ENCODE peak calls at places on chromosomes 12 and 14, in ten cellular contexts. W is fibroblast of lung, Z is MM.1S, L is SK-N-SH, I is IMR-90, R is H9, F is hepatocyte, T is endothelial cell of umbilical vein, K is DND-41, D is PC-3. Q is an unnamed sample.

GRCh38 chr14:97771340-97772045 is 974.3 kb downstream of the VRK1 start:
- DNase-seq in I (no peak), L (no peak), F (peak; percentile 23), W (peak; percentile 62), R (no peak), T (no peak), K (no peak), Z (no peak), D (peak; percentile 88), Q (no peak)

GRCh38 chr12:118741196-118741595 is 240.1 kb upstream of the SRRM4 start:
- DNase-seq in I (no peak), L (no peak), F (no peak), T (no peak), R (no peak), Z (no peak), W (no peak), K (no peak), D (no peak), Q (no peak)

GRCh38 chr14:72476657-72477499 is 417.0 kb downstream of the DPF3 start:
- DNase-seq in I (peak; percentile 53), R (peak; percentile 33), W (peak; percentile 88), Z (peak; percentile 87), D (no peak), L (no peak), K (peak; percentile 90), F (peak; percentile 20), T (no peak), Q (peak; percentile 2)

GRCh38 chr14:32010561-32011188 is 66.4 kb upstream of the ARHGAP5 start:
- DNase-seq in I (peak; percentile 67), D (peak; percentile 95), F (peak; percentile 34), R (no peak), K (no peak), W (peak; percentile 74), L (peak; percentile 17), T (peak; percentile 26), Z (no peak), Q (no peak)

GRCh38 chr14:82075566-82075965 is 541.9 kb upstream of the SEL1L start:
- DNase-seq in W (peak; percentile 2), Z (peak; percentile 36), D (peak; percentile 26), K (peak; percentile 55), L (no peak), I (no peak), F (peak; percentile 85), R (peak; percentile 77), T (no peak), Q (peak; percentile 31)

GRCh38 chr12:88940854-88941253 is 360.6 kb upstream of the KITLG start:
- DNase-seq in R (no peak), I (no peak), W (no peak), K (no peak), Z (no peak), L (no peak), D (no peak), T (no peak), F (no peak), Q (no peak)

GRCh38 chr14:77092676-77093075 is 5.4 kb upstream of the CIPC start:
- DNase-seq in L (no peak), W (no peak), I (no peak), F (no peak), D (no peak), T (no peak), Z (no peak), R (no peak), K (no peak), Q (no peak)

GRCh38 chr12:47816646-47817271 is 2.9 kb downstream of the HDAC7 start:
- DNase-seq in D (no peak), F (no peak), K (no peak), L (peak; percentile 76), W (no peak), T (peak; percentile 90), R (no peak), I (no peak), Z (no peak), Q (no peak)

GRCh38 chr14:65150891-65151290 is 48.6 kb upstream of the MAX start:
- DNase-seq in L (no peak), K (no peak), Z (no peak), D (no peak), R (no peak), T (no peak), I (no peak), F (no peak), W (no peak), Q (no peak)

GRCh38 chr12:462936-463705 is 3.4 kb downstream of the B4GALNT3 start:
- DNase-seq in T (no peak), D (peak; percentile 66), L (no peak), W (peak; percentile 42), I (no peak), R (no peak), F (no peak), K (no peak), Z (no peak), Q (no peak)

GRCh38 chr14:103730490-103731035 is 15.0 kb downstream of the ZFYVE21 start:
- DNase-seq in D (no peak), I (no peak), T (no peak), L (peak; percentile 58), W (peak; percentile 54), R (no peak), Z (no peak), K (no peak), F (no peak), Q (no peak)

DNA sequence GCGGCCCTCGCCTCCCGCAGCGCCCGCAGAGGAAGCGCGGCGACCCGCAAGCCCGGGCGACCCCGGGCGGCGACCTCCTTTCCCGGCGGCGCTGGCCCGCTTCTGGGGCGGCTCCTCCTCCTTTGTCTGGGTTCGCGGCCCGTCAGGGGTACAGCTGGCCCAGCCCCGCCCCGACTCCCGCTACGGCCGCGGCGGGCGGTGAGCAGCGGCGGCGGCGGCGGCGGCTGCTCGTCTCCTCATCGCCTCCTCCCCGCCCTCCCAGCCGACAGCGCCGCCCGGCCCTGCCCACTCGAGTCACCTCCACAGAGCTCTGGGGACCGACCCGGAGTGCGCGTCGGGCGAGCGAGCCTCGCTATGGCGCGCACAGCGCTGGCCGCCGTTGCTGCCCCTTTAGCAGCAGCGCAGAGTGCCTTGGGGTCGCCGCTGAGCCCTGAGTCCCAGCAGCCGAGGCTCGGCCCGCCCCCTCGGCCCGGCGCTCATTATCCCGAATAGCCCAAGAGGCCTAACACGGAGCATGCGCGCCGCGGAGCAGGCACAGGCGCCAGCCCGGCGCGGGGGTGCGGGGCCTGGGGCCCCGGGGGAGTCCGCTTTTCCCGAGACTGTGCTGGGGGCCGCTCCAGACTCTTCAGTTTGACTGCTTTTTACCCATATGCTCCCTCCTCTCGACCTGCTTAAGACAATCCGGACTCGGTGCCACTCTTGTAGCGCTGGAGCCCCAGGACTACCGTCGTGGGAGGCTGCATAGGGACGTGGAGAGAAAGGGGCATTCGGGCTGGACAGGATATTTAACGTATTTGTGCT is at the start of gene SOS2:
- DNase-seq in F (peak; percentile 96), L (peak; percentile 95), I (peak; percentile 71), Z (peak; percentile 68), W (peak; percentile 81), D (peak; percentile 78), R (peak; percentile 91), T (peak; percentile 91), K (peak; percentile 82), Q (peak; percentile 91)
- TF ChIP-seq CTCF in F (peak; percentile 14), L (no peak), I (no peak), Z (no peak), W (no peak), D (peak; percentile 11), R (no peak), T (no peak), K (no peak), Q (peak; percentile 12)

GRCh38 chr14:23828001-23828400 is 125.6 kb upstream of the DHRS4 start:
- DNase-seq in R (no peak), T (no peak), L (no peak), K (no peak), D (no peak), W (no peak), Z (no peak), I (no peak), F (no peak), Q (no peak)
- H3K9me3 ChIP-seq in R (peaks cover 36% of the 10 kb centered on the region), T (no peaks in the 10 kb centered on the region), L (no peaks in the 10 kb centered on the region), K (no peaks in the 10 kb centered on the region), D (no peaks in the 10 kb centered on the region), W (no peaks in the 10 kb centered on the region), Z (no peaks in the 10 kb centered on the region), I (no peaks in the 10 kb centered on the region), F (no peaks in the 10 kb centered on the region), Q (no peaks in the 10 kb centered on the region)

GRCh38 chr12:90211017-90211416 is 502.4 kb upstream of the ATP2B1 start:
- DNase-seq in K (no peak), L (no peak), T (peak; percentile 96), R (no peak), D (peak; percentile 95), I (peak; percentile 48), F (peak; percentile 19), W (peak; percentile 87), Z (no peak), Q (no peak)

DNA sequence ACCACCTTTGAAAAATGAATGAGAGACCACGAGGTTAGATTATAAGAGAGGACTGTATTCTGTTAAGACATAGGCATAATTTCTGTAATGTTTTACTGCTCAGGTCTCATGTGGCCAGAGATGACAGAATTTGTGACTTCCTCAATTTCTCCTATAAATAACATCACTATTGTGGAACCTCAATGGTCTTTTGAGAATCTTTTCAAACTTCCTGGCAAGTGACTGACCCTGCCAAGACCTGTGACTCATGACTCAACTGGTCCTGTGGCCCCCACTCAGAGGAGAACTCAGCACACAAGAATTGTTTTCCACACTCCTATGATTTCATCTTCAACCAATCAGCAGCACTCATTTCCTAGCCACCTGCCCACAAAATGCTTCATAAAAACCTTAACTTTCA is 508.2 kb upstream of the ATP2B1 start:
- DNase-seq in D (peak; percentile 65), Z (no peak), F (no peak), I (no peak), W (peak; percentile 70), R (no peak), L (no peak), K (no peak), T (peak; percentile 57), Q (no peak)
- H4K20me1 ChIP-seq in D (no peaks in the 10 kb centered on the region), Z (no peaks in the 10 kb centered on the region), F (no peaks in the 10 kb centered on the region), I (no peaks in the 10 kb centered on the region), W (no peaks in the 10 kb centered on the region), R (no peaks in the 10 kb centered on the region), L (no peaks in the 10 kb centered on the region), K (no peaks in the 10 kb centered on the region), T (no peaks in the 10 kb centered on the region), Q (no peaks in the 10 kb centered on the region)

GRCh38 chr14:23300687-23301223 is 1.9 kb downstream of the PPP1R3E start:
- DNase-seq in K (no peak), Z (no peak), W (peak; percentile 20), I (peak; percentile 13), L (no peak), R (no peak), T (peak; percentile 35), D (peak; percentile 29), F (peak; percentile 68), Q (peak; percentile 21)

GRCh38 chr14:23299186-23299521 is 3.5 kb downstream of the PPP1R3E start:
- DNase-seq in Z (no peak), W (no peak), R (no peak), K (no peak), L (no peak), I (no peak), T (no peak), F (no peak), D (no peak), Q (no peak)

GRCh38 chr14:23299558-23299957 is 3.1 kb downstream of the PPP1R3E start:
- DNase-seq in Z (no peak), W (peak; percentile 54), D (peak; percentile 36), I (peak; percentile 70), K (no peak), T (peak; percentile 46), F (peak; percentile 68), L (no peak), R (no peak), Q (peak; percentile 52)

GRCh38 chr14:23301288-23301968 is 1.2 kb downstream of the PPP1R3E start:
- DNase-seq in I (peak; percentile 98), R (peak; percentile 97), Z (peak; percentile 94), F (peak; percentile 100), W (peak; percentile 98), D (peak; percentile 99), L (peak; percentile 98), K (peak; percentile 98), T (peak; percentile 99), Q (peak; percentile 99)

GRCh38 chr14:23299986-23300686 is 2.5 kb downstream of the PPP1R3E start:
- DNase-seq in L (no peak), Z (no peak), T (no peak), R (no peak), W (no peak), K (no peak), I (no peak), D (no peak), F (no peak), Q (peak; percentile 36)
- TF ChIP-seq CTCF in L (peak; percentile 5), Z (no peak), T (no peak), R (no peak), W (no peak), K (no peak), I (no peak), D (no peak), F (no peak), Q (peak; percentile 51)